ENCODE peak calls at places on chromosomes 5 and 9, in six cellular contexts. H is A549, I is HEK293T, G is IMR-90, P is GM12878, M is HepG2. J is an unnamed sample.

GRCh38 chr9:127182901-127183746 is 60.7 kb upstream of the ANGPTL2 start:
- DNase-seq in H (no peak), I (no peak), G (no peak), P (no peak), M (no peak), J (no peak)

GRCh38 chr9:122334916-122335315 is 35.9 kb upstream of the PTGS1 start:
- DNase-seq in H (no peak), I (no peak), G (peak), P (no peak), M (no peak), J (no peak)

GRCh38 chr5:81075041-81075440 is 114.9 kb downstream of the RASGRF2 start:
- DNase-seq in H (no peak), I (no peak), G (no peak), P (no peak), M (no peak), J (no peak)

GRCh38 chr5:159458217-159458711 is 128.0 kb upstream of the IL12B start:
- DNase-seq in H (no peak), I (no peak), G (no peak), P (peak), M (no peak), J (no peak)

GRCh38 chr5:107381189-107381856 is 289.4 kb downstream of the EFNA5 start:
- DNase-seq in H (peak), I (no peak), G (peak), P (no peak), M (peak), J (no peak)

GRCh38 chr9:87080512-87081225 is 133.4 kb upstream of the GAS1 start:
- DNase-seq in H (peak), I (no peak), G (no peak), P (no peak), M (no peak), J (no peak)

GRCh38 chr9:24073237-24073636 is 247.2 kb upstream of the ELAVL2 start:
- DNase-seq in H (no peak), I (no peak), G (no peak), P (no peak), M (no peak), J (no peak)

GRCh38 chr9:79255681-79256080 is 316.1 kb upstream of the TLE4 start:
- DNase-seq in H (no peak), I (no peak), G (no peak), P (no peak), M (no peak), J (no peak)

GRCh38 chr5:31237159-31237558 is 43.7 kb downstream of the CDH6 start:
- DNase-seq in H (peak), I (no peak), G (peak), P (no peak), M (peak), J (no peak)

GRCh38 chr9:69027355-69028097 is 8.0 kb upstream of the FXN start:
- DNase-seq in H (peak), I (peak), G (peak), P (peak), M (peak), J (peak)

GRCh38 chr9:2302606-2303005 is 287.5 kb downstream of the SMARCA2 start:
- DNase-seq in H (no peak), I (no peak), G (no peak), P (no peak), M (no peak), J (no peak)

GRCh38 chr5:36820900-36821299 is 55.7 kb upstream of the NIPBL start:
- DNase-seq in H (peak), I (no peak), G (no peak), P (no peak), M (no peak), J (peak)

GRCh38 chr5:149328177-149328576 is 17.1 kb upstream of the GRPEL2 start:
- DNase-seq in H (no peak), I (no peak), G (no peak), P (no peak), M (no peak), J (no peak)

GRCh38 chr5:87120518-87121314 is 147.0 kb upstream of the RASA1 start:
- DNase-seq in H (peak), I (no peak), G (peak), P (no peak), M (no peak), J (no peak)

GRCh38 chr5:67941750-67942450 is 273.7 kb upstream of the PIK3R1 start:
- DNase-seq in H (no peak), I (no peak), G (no peak), P (no peak), M (no peak), J (no peak)

GRCh38 chr9:37784291-37784639 is 599 bp downstream of the EXOSC3 start:
- DNase-seq in H (no peak), I (no peak), G (peak), P (no peak), M (no peak), J (no peak)

GRCh38 chr5:139308797-139309196 is 15.3 kb downstream of the MATR3 start:
- DNase-seq in H (no peak), I (no peak), G (no peak), P (no peak), M (no peak), J (no peak)

GRCh38 chr5:83780681-83781080 is 60.0 kb upstream of the HAPLN1 start:
- DNase-seq in H (no peak), I (no peak), G (no peak), P (no peak), M (no peak), J (no peak)

GRCh38 chr9:38068866-38069628 is at the start of gene SHB:
- DNase-seq in H (peak), I (peak), G (peak), P (no peak), M (peak), J (peak)

GRCh38 chr5:151577566-151577965 is 13.6 kb downstream of the FAT2 start:
- DNase-seq in H (no peak), I (no peak), G (no peak), P (no peak), M (no peak), J (no peak)

GRCh38 chr5:68151812-68152211 is 63.7 kb upstream of the PIK3R1 start:
- DNase-seq in H (no peak), I (no peak), G (no peak), P (no peak), M (no peak), J (no peak)

GRCh38 chr9:134320916-134321570 is 5.2 kb upstream of the RXRA start:
- DNase-seq in H (no peak), I (no peak), G (no peak), P (no peak), M (peak), J (no peak)

GRCh38 chr9:132346177-132346576 is 8.6 kb downstream of the SETX start:
- DNase-seq in H (no peak), I (no peak), G (no peak), P (no peak), M (no peak), J (no peak)

GRCh38 chr9:131776473-131776872 is 36.6 kb upstream of the RAPGEF1 start:
- DNase-seq in H (peak), I (peak), G (peak), P (no peak), M (peak), J (peak)

GRCh38 chr5:157651623-157652376 is 438 bp downstream of the SOX30 start:
- DNase-seq in H (no peak), I (no peak), G (no peak), P (peak), M (no peak), J (no peak)

GRCh38 chr9:36987891-36988290 is 46.2 kb downstream of the PAX5 start:
- DNase-seq in H (no peak), I (no peak), G (peak), P (no peak), M (no peak), J (no peak)

GRCh38 chr5:140631831-140632365 is 1.1 kb downstream of the CD14 start:
- DNase-seq in H (no peak), I (no peak), G (no peak), P (no peak), M (no peak), J (no peak)

GRCh38 chr9:18595597-18595996 is 121.6 kb downstream of the ADAMTSL1 start:
- DNase-seq in H (no peak), I (no peak), G (no peak), P (no peak), M (no peak), J (no peak)

GRCh38 chr9:9170735-9171134 is 1371.2 kb upstream of the DMAC1 start:
- DNase-seq in H (no peak), I (no peak), G (no peak), P (no peak), M (no peak), J (no peak)

GRCh38 chr5:109905906-109906305 is 216.2 kb downstream of the MAN2A1 start:
- DNase-seq in H (no peak), I (no peak), G (no peak), P (no peak), M (peak), J (no peak)

GRCh38 chr5:145903113-145903512 is 30.3 kb upstream of the GRXCR2 start:
- DNase-seq in H (peak), I (no peak), G (no peak), P (no peak), M (no peak), J (peak)

GRCh38 chr5:10584714-10585113 is 20.8 kb downstream of the ANKRD33B start:
- DNase-seq in H (no peak), I (no peak), G (no peak), P (no peak), M (no peak), J (no peak)

GRCh38 chr9:120043448-120043847 is 536.5 kb downstream of the CDK5RAP2 start:
- DNase-seq in H (peak), I (no peak), G (no peak), P (no peak), M (no peak), J (no peak)

GRCh38 chr5:141958113-141958512 is at the start of gene PCDH12:
- DNase-seq in H (no peak), I (no peak), G (peak), P (no peak), M (no peak), J (no peak)

GRCh38 chr5:39465843-39466242 is 41.1 kb upstream of the DAB2 start:
- DNase-seq in H (no peak), I (no peak), G (no peak), P (no peak), M (no peak), J (no peak)

DNA sequence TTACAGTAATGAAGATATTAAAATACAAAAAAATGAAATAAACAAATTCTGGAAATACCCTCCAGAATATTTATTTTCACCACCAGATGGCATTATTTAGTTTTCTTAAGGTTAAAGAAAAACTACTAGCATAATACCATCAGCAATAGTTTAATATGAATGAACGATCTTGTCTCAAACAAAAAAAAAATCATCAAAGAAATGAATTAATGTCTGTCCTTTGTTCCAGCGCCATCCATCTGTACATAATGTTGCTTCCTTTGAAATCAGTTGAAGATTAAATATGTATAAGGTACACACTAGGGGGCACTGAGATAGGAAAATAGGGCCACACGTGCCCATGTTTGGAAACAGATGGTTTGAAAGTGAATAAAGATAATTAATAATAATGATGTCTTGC is 84.9 kb upstream of the SLCO6A1 start:
- DNase-seq in H (peak), I (peak), G (peak), P (no peak), M (no peak), J (peak)
- TF ChIP-seq BHLHE40 in H (no peak), I (no peak), G (no peak), P (no peak), M (no peak), J (no peak)

GRCh38 chr5:78499485-78499884 is 139.1 kb downstream of the SCAMP1 start:
- DNase-seq in H (no peak), I (no peak), G (no peak), P (no peak), M (no peak), J (no peak)

GRCh38 chr5:78500028-78500427 is 139.6 kb downstream of the SCAMP1 start:
- DNase-seq in H (no peak), I (no peak), G (no peak), P (no peak), M (no peak), J (no peak)

GRCh38 chr5:78495800-78496199 is 135.4 kb downstream of the SCAMP1 start:
- DNase-seq in H (no peak), I (no peak), G (no peak), P (no peak), M (no peak), J (no peak)

GRCh38 chr5:78496373-78496772 is 136.0 kb downstream of the SCAMP1 start:
- DNase-seq in H (no peak), I (no peak), G (peak), P (no peak), M (peak), J (no peak)

GRCh38 chr5:78497573-78498533 is 137.4 kb downstream of the SCAMP1 start:
- DNase-seq in H (no peak), I (no peak), G (no peak), P (no peak), M (no peak), J (no peak)
- TF ChIP-seq BHLHE40 in H (no peak), I (no peak), G (no peak), P (no peak), M (no peak), J (no peak)

DNA sequence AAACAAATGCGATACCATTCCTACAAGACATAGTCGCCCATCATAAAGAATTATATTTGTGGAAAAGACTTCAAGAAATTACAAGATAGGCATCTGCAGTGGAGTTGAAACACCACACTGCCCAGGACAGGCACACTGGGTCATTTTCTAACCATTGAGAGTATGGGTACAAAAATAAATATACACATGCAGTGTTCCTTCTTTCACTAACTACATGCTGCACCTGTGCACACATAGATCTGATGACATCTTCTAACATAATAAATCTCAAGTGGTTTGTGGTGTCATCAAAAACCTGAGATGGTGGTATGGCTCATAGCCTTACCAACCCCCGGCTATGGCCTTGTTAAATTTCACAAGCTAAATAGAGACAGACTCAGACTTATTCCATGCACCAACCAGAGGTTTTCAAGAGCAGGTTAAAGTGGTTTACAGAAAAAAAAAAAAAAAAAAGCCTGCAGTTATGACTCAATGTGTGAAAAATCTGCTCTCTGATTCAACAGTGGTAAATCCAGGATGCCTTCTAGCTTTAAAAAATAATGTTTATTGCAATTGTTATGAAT is 12.4 kb upstream of the NFIB start:
- DNase-seq in H (peak), I (no peak), G (peak), P (no peak), M (no peak), J (no peak)
- TF ChIP-seq BHLHE40 in H (no peak), I (no peak), G (no peak), P (no peak), M (no peak), J (no peak)

DNA sequence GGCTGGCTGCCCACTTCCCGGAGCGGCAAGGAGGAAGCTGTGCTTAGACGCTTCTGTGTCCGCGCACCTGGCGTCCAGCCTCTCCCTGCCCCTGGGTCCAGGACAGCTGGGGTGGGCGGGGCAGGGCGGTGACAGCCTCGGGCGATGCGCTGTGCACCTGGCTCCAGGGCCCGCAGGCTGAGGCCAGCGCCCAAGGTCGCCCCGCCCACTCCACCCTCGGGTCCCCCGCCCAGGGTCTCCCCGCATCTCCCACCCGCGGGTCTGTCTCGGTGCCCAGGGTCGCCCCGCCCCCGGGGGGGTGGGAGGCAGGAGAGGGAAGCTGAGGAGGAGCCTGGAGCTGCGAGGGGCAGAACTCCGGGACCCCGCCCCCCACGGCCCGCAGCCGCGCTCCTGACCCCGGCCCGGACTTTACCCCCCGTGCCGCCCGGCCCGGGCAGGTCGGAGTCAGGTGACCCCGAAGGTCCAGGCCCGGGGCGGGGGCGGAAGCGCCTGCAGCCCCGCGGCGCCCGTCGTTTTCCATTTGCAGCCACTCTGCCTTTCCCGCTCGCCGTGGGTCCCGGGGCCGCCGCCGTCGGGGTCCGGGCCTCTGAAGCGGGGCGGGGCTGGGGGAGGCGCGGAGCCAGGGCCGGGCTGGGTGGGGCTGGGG is at the start of gene ENTPD8:
- DNase-seq in H (peak), I (peak), G (no peak), P (no peak), M (peak), J (peak)
- TF ChIP-seq BHLHE40 in H (no peak), I (no peak), G (no peak), P (peak), M (peak), J (no peak)

J was measured in K562.